ENCODE peak calls at places on chromosome 7, in eight cellular contexts. J is AG04449; P is GM12878; A is transverse colon; F is aorta; O is fibroblast of lung; L is spleen; N is CD4-positive, alpha-beta memory T cell. R is an unnamed sample.

GRCh38 chr7:79922894-79923293 is 211.7 kb upstream of the GNAI1 start:
- DNase-seq in A (no peak), N (no peak), J (no peak), O (no peak), L (peak), P (no peak), F (no peak), R (no peak)

GRCh38 chr7:26321440-26321839 is 29.8 kb downstream of the SNX10 start:
- DNase-seq in F (no peak), A (no peak), N (no peak), J (no peak), P (no peak), L (no peak), O (peak), R (no peak)

GRCh38 chr7:115359119-115359518 is 437.2 kb downstream of the MDFIC start:
- DNase-seq in J (no peak), A (no peak), O (no peak), L (no peak), N (no peak), F (no peak), P (no peak), R (no peak)

GRCh38 chr7:107999814-108000560 is 3.0 kb downstream of the LAMB1 start:
- DNase-seq in N (no peak), L (no peak), P (no peak), F (no peak), O (peak), A (no peak), J (no peak), R (no peak)

GRCh38 chr7:100693312-100694195 is 496 bp downstream of the GIGYF1 start:
- DNase-seq in O (no peak), L (peak), P (no peak), N (no peak), J (no peak), F (no peak), A (no peak), R (no peak)

GRCh38 chr7:92773808-92774207 is 62.6 kb downstream of the CDK6 start:
- DNase-seq in F (no peak), A (no peak), J (no peak), O (no peak), P (no peak), N (no peak), L (no peak), R (no peak)

GRCh38 chr7:129969881-129970446 is 17.2 kb upstream of the UBE2H start:
- DNase-seq in J (no peak), A (peak), P (no peak), F (no peak), O (peak), L (peak), N (no peak), R (no peak)

GRCh38 chr7:93036807-93037206 is 81.0 kb downstream of the SAMD9 start:
- DNase-seq in P (peak), O (no peak), F (no peak), L (no peak), N (peak), J (no peak), A (no peak), R (no peak)

GRCh38 chr7:7696458-7697119 is 21.8 kb downstream of the RPA3 start:
- DNase-seq in N (no peak), L (no peak), A (no peak), O (peak), P (no peak), J (no peak), F (no peak), R (no peak)

GRCh38 chr7:135678612-135679575 is 16.6 kb downstream of the STMP1 start:
- DNase-seq in N (no peak), O (peak), J (no peak), L (no peak), F (peak), P (no peak), A (no peak), R (no peak)

GRCh38 chr7:25835191-25835590 is 316.8 kb upstream of the NFE2L3 start:
- DNase-seq in F (no peak), J (peak), P (no peak), L (no peak), N (no peak), O (peak), A (no peak), R (no peak)

GRCh38 chr7:127486654-127487053 is 94.1 kb upstream of the ZNF800 start:
- DNase-seq in F (no peak), J (no peak), A (no peak), O (no peak), N (no peak), P (no peak), L (no peak), R (no peak)

GRCh38 chr7:36119005-36119711 is 33.9 kb upstream of the EEPD1 start:
- DNase-seq in F (no peak), J (peak), N (no peak), L (no peak), P (no peak), O (peak), A (peak), R (no peak)

GRCh38 chr7:124856299-124856888 is 73.2 kb downstream of the POT1 start:
- DNase-seq in N (peak), A (no peak), F (no peak), L (no peak), O (peak), J (no peak), P (no peak), R (no peak)

GRCh38 chr7:75691793-75692543 is 46.8 kb downstream of the HIP1 start:
- DNase-seq in O (no peak), F (no peak), J (no peak), P (no peak), A (no peak), L (peak), N (no peak), R (no peak)

GRCh38 chr7:88700725-88701124 is 58.8 kb upstream of the ZNF804B start:
- DNase-seq in A (no peak), L (no peak), F (no peak), N (no peak), J (no peak), P (no peak), O (no peak), R (no peak)

GRCh38 chr7:110399421-110399820 is 691.5 kb upstream of the LRRN3 start:
- DNase-seq in A (no peak), F (no peak), P (no peak), J (no peak), N (no peak), O (peak), L (no peak), R (no peak)

GRCh38 chr7:146658604-146659003 is 542.0 kb downstream of the CNTNAP2 start:
- DNase-seq in J (no peak), O (no peak), P (no peak), N (no peak), A (no peak), L (no peak), F (no peak), R (no peak)

GRCh38 chr7:128738570-128739047 is 550 bp upstream of the CALU start:
- DNase-seq in L (no peak), A (no peak), O (no peak), N (no peak), P (no peak), J (no peak), F (no peak), R (no peak)

GRCh38 chr7:36076073-36076472 is 77.0 kb upstream of the EEPD1 start:
- DNase-seq in J (no peak), O (no peak), F (no peak), P (no peak), L (no peak), N (no peak), A (no peak), R (peak)

GRCh38 chr7:98755138-98755898 is 114.5 kb downstream of the TMEM130 start:
- DNase-seq in N (no peak), O (no peak), F (peak), A (no peak), L (no peak), P (no peak), J (no peak), R (no peak)

GRCh38 chr7:21996641-21997040 is 50.9 kb upstream of the CDCA7L start:
- DNase-seq in L (no peak), O (peak), A (no peak), J (no peak), P (no peak), N (no peak), F (no peak), R (no peak)

GRCh38 chr7:40437498-40437897 is 302.7 kb downstream of the SUGCT start:
- DNase-seq in O (peak), P (no peak), N (no peak), A (no peak), F (no peak), J (peak), L (no peak), R (peak)

GRCh38 chr7:122423591-122423990 is 119.0 kb upstream of the FEZF1 start:
- DNase-seq in J (no peak), O (no peak), P (no peak), L (no peak), A (no peak), N (no peak), F (no peak), R (no peak)

GRCh38 chr7:150755473-150756099 is 18.4 kb downstream of the GIMAP5 start:
- DNase-seq in L (no peak), F (no peak), O (no peak), P (peak), J (no peak), N (peak), A (no peak), R (no peak)

GRCh38 chr7:51304729-51305128 is 11.9 kb downstream of the COBL start:
- DNase-seq in J (no peak), L (no peak), F (no peak), O (no peak), A (no peak), P (no peak), N (no peak), R (no peak)

GRCh38 chr7:95886501-95887090 is 114.2 kb downstream of the DYNC1I1 start:
- DNase-seq in L (no peak), N (no peak), P (no peak), A (no peak), F (no peak), J (no peak), O (peak), R (no peak)

GRCh38 chr7:84238611-84239010 is 44.0 kb upstream of the SEMA3A start:
- DNase-seq in O (no peak), J (no peak), L (no peak), P (no peak), F (no peak), N (no peak), A (no peak), R (no peak)

GRCh38 chr7:128112781-128113221 is 81.6 kb upstream of the LRRC4 start:
- DNase-seq in A (peak), P (no peak), N (no peak), O (no peak), L (peak), J (no peak), F (no peak), R (peak)

GRCh38 chr7:44145419-44145968 is 4.4 kb upstream of the MYL7 start:
- DNase-seq in N (peak), O (peak), A (no peak), F (peak), J (no peak), L (no peak), P (no peak), R (no peak)

GRCh38 chr7:31098606-31099360 is 46.7 kb downstream of the ADCYAP1R1 start:
- DNase-seq in J (no peak), L (no peak), O (no peak), N (no peak), A (no peak), F (peak), P (no peak), R (peak)

GRCh38 chr7:87875151-87876039 is 765 bp downstream of the SLC25A40 start:
- DNase-seq in L (peak), O (no peak), F (peak), J (no peak), N (no peak), A (peak), P (no peak), R (peak)

GRCh38 chr7:14418633-14419032 is 429.2 kb upstream of the ETV1 start:
- DNase-seq in O (no peak), J (no peak), N (no peak), L (no peak), P (no peak), A (no peak), F (no peak), R (no peak)

GRCh38 chr7:105224884-105225651 is 163.7 kb downstream of the SRPK2 start:
- DNase-seq in J (peak), N (no peak), F (no peak), L (no peak), A (no peak), O (peak), P (peak), R (no peak)

GRCh38 chr7:155824195-155824915 is 12.1 kb upstream of the SHH start:
- DNase-seq in A (peak), J (no peak), L (peak), N (no peak), P (no peak), F (no peak), O (peak), R (no peak)

GRCh38 chr7:71453630-71454029 is 321.7 kb downstream of the GALNT17 start:
- DNase-seq in A (no peak), N (no peak), F (no peak), P (no peak), J (no peak), O (no peak), L (no peak), R (no peak)

GRCh38 chr7:83161851-83162401 is 758 bp downstream of the PCLO start:
- DNase-seq in L (no peak), P (no peak), F (no peak), N (no peak), A (no peak), J (no peak), O (no peak), R (no peak)
- H3K4me3 ChIP-seq in L (peak), P (no peak), F (peak), N (no peak), A (peak), J (peak), O (peak), R (peak)

DNA sequence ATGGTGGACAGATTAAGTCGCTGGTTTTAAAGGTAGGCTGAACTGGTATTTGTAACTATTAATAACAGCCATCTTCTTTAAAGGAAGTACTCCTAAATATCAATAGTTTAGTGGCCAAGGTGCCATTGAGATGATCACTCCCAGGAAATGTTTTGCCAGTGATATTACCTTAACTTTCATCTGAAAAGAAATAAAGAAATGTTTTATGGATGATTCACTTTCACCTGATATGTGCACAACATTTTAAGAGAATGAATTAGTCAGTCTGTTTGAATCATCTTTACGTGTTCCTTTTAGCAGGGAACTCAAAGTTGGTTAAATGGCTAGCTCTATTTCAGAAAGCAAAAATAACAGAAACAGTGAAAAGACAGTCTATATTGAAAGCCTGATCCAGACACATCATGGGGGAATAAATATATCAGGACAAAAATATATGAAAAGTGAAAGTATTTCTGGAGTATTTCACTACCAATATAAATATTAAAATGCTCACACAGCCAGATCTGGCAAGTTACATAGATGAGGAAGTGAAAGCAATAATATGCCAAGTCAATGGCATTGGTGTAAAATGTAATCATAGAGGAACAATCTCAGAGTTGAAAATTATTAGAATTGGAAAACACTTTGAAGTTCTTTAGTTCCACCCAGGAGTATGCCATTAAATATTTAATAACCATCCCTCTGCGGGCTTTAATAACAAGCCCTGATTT is 20.8 kb downstream of the MET start:
- DNase-seq in A (no peak), N (no peak), O (peak), L (no peak), P (no peak), F (no peak), J (no peak), R (no peak)
- H3K4me3 ChIP-seq in A (no peak), N (no peak), O (peak), L (no peak), P (no peak), F (no peak), J (no peak), R (no peak)

GRCh38 chr7:55534262-55534915 is 37.9 kb downstream of the VOPP1 start:
- DNase-seq in J (no peak), O (peak), A (peak), P (peak), N (peak), L (peak), F (no peak), R (no peak)

GRCh38 chr7:55535637-55536016 is 36.7 kb downstream of the VOPP1 start:
- DNase-seq in N (no peak), A (no peak), J (no peak), O (no peak), F (no peak), L (no peak), P (no peak), R (no peak)

GRCh38 chr7:55536619-55537457 is 35.5 kb downstream of the VOPP1 start:
- DNase-seq in L (peak), P (no peak), A (no peak), O (no peak), J (no peak), N (no peak), F (no peak), R (no peak)

GRCh38 chr7:55533729-55534080 is 38.6 kb downstream of the VOPP1 start:
- DNase-seq in N (no peak), J (no peak), O (no peak), P (no peak), L (no peak), F (no peak), A (no peak), R (no peak)

DNA sequence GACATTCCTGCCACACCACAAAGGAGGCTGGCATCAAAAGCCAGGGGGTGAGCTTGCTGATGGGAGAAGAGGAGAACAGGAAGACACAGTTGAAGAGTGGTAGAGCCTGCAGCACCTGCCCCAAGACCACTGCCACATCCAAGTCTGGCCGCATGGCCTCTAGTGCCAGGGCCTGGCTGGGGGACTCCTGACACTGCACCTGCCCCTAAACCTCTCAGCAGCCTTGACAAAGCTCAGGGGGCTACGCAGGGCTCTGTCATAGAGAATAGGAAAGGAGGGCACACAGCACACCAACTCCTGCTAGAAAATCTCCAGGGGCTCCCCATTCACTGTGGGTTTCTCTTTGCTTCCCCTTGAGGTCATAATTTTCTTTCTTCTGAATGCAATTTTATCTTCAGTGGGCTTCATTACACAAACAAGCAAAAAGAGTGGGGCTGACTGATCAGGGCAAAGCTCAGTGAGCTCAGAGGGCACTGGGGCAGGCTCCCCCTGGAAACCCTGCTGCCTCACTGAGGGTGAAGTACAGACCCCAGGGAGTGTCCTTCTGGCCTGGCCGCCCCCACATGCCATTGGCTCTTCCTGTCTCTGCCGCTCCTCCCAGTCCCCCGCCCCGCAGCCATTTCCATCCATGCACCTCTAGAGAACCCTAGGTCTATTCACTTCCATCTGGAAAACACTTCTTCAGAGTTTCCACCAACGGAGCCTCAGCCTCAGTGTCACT is 37.2 kb downstream of the VOPP1 start:
- DNase-seq in A (no peak), L (peak), F (no peak), P (no peak), J (no peak), O (no peak), N (no peak), R (no peak)
- H3K4me3 ChIP-seq in A (no peak), L (no peak), F (no peak), P (peak), J (no peak), O (no peak), N (no peak), R (no peak)

GRCh38 chr7:148276291-148277041 is 314.1 kb upstream of the C7orf33 start:
- DNase-seq in J (no peak), F (no peak), N (no peak), L (no peak), O (no peak), P (no peak), A (no peak), R (no peak)

GRCh38 chr7:148275359-148275890 is 315.1 kb upstream of the C7orf33 start:
- DNase-seq in A (no peak), L (no peak), O (no peak), N (no peak), J (no peak), F (no peak), P (no peak), R (no peak)

GRCh38 chr7:148274118-148274517 is 316.4 kb upstream of the C7orf33 start:
- DNase-seq in L (no peak), P (no peak), N (no peak), F (no peak), O (no peak), A (no peak), J (no peak), R (no peak)

DNA sequence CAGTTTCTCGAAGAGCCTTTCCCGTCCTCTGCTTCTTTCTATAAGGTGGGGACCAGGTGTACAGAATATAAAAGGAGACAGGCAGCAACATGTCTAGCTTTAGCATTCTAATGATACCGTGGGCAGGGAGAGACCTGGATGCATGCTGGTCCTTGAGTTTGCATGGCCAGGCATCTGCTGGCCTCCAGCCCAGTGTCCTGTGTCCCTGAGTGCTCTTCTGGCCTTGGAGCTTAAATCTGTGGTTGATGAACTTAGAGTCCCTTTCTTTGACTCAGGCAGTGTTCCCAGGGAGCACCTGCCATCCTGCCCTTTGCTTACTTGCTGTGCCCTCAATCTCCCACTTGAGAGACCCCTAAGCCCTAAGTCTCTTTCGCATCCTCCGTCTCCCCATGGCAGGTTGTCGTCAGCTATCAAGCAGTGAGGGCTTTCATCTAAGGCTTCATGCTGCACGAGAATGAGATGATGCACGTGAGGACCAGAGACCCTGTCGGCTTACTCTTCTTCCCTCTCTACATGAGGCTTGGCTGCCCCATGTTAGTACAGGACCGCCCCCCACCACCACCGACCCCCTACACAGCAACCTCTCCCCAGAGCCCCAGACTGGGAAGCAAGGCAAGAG is 313.4 kb upstream of the C7orf33 start:
- DNase-seq in P (no peak), N (no peak), J (no peak), O (no peak), A (no peak), L (no peak), F (no peak), R (no peak)
- H3K4me3 ChIP-seq in P (no peak), N (no peak), J (no peak), O (no peak), A (no peak), L (no peak), F (no peak), R (no peak)